ENCODE peak calls at places on chromosomes 16 and 17, in six cellular contexts. One of them, this sample, is unnamed.

GRCh38 chr17:77571562-77571981 is 386.9 kb upstream of the TNRC6C start:
- DNase-seq in kidney: no peak
- DNase-seq in endothelial cell: no peak
- DNase-seq in OCI-LY7: no peak
- DNase-seq in lower leg skin: no peak
- DNase-seq in gastrocnemius medialis: no peak
- DNase-seq in this sample: no peak

GRCh38 chr17:27949304-27949703 is 56.1 kb upstream of the LYRM9 start:
- DNase-seq in endothelial cell: no peak
- DNase-seq in lower leg skin: no peak
- DNase-seq in OCI-LY7: no peak
- DNase-seq in gastrocnemius medialis: no peak
- DNase-seq in kidney: no peak
- DNase-seq in this sample: no peak

GRCh38 chr17:30808785-30809286 is 15.7 kb downstream of the CRLF3 start:
- DNase-seq in lower leg skin: peak; percentile 34
- DNase-seq in gastrocnemius medialis: no peak
- DNase-seq in kidney: no peak
- DNase-seq in OCI-LY7: peak; percentile 95
- DNase-seq in endothelial cell: peak; percentile 16
- DNase-seq in this sample: peak; percentile 74

GRCh38 chr17:56598471-56598870 is 5.0 kb downstream of the NOG start:
- DNase-seq in OCI-LY7: no peak
- DNase-seq in lower leg skin: no peak
- DNase-seq in endothelial cell: no peak
- DNase-seq in gastrocnemius medialis: no peak
- DNase-seq in kidney: no peak
- DNase-seq in this sample: no peak

GRCh38 chr17:16527298-16527697 is 35.3 kb upstream of the LRRC75A start:
- DNase-seq in lower leg skin: peak; percentile 65
- DNase-seq in OCI-LY7: no peak
- DNase-seq in endothelial cell: no peak
- DNase-seq in kidney: no peak
- DNase-seq in gastrocnemius medialis: no peak
- DNase-seq in this sample: no peak

GRCh38 chr17:80772906-80773242 is 218.8 kb upstream of the CHMP6 start:
- DNase-seq in lower leg skin: no peak
- DNase-seq in OCI-LY7: no peak
- DNase-seq in kidney: no peak
- DNase-seq in endothelial cell: no peak
- DNase-seq in gastrocnemius medialis: no peak
- DNase-seq in this sample: no peak

GRCh38 chr17:34675605-34676004 is 96.2 kb downstream of the TMEM132E start:
- DNase-seq in gastrocnemius medialis: no peak
- DNase-seq in OCI-LY7: no peak
- DNase-seq in endothelial cell: no peak
- DNase-seq in lower leg skin: peak; percentile 67
- DNase-seq in kidney: no peak
- DNase-seq in this sample: no peak

GRCh38 chr17:83186751-83187421 is 107.5 kb downstream of the METRNL start:
- DNase-seq in lower leg skin: peak; percentile 62
- DNase-seq in gastrocnemius medialis: no peak
- DNase-seq in endothelial cell: no peak
- DNase-seq in kidney: no peak
- DNase-seq in OCI-LY7: no peak
- DNase-seq in this sample: no peak

GRCh38 chr17:4234406-4234805 is 29.4 kb downstream of the ANKFY1 start:
- DNase-seq in lower leg skin: no peak
- DNase-seq in kidney: no peak
- DNase-seq in OCI-LY7: no peak
- DNase-seq in gastrocnemius medialis: no peak
- DNase-seq in endothelial cell: no peak
- DNase-seq in this sample: no peak

GRCh38 chr17:82799591-82799990 is 40.2 kb downstream of the ZNF750 start:
- DNase-seq in gastrocnemius medialis: no peak
- DNase-seq in lower leg skin: no peak
- DNase-seq in endothelial cell: no peak
- DNase-seq in OCI-LY7: no peak
- DNase-seq in kidney: no peak
- DNase-seq in this sample: no peak

GRCh38 chr17:13735444-13735843 is 133.7 kb upstream of the HS3ST3A1 start:
- DNase-seq in endothelial cell: no peak
- DNase-seq in gastrocnemius medialis: no peak
- DNase-seq in kidney: no peak
- DNase-seq in lower leg skin: no peak
- DNase-seq in OCI-LY7: no peak
- DNase-seq in this sample: no peak

GRCh38 chr17:74812109-74812864 is 36.1 kb upstream of the NAT9 start:
- DNase-seq in lower leg skin: no peak
- DNase-seq in gastrocnemius medialis: no peak
- DNase-seq in OCI-LY7: no peak
- DNase-seq in kidney: no peak
- DNase-seq in endothelial cell: no peak
- DNase-seq in this sample: no peak

GRCh38 chr17:43949777-43950176 is 4.0 kb downstream of the PYY start:
- DNase-seq in gastrocnemius medialis: no peak
- DNase-seq in endothelial cell: no peak
- DNase-seq in OCI-LY7: no peak
- DNase-seq in kidney: peak; percentile 18
- DNase-seq in lower leg skin: no peak
- DNase-seq in this sample: no peak

DNA sequence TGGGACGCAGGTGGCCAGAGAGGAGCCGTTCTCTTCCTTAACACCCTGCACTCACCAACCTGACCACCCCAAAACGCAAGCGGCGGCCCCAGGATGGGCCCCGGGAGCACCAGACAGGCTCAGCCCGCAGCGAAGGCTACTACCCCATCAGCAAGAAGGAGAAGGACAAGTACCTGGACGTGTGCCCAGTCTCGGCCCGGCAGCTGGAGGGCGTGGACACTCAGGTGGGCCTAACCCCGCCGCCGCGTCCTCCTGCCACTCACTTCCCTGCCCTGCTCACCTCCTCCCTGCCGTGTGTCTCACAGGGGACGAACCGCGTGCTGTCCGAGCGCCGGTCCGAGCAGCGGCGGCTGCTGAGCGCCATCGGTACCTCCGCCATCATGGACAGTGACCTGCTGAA is 4.6 kb upstream of the HSD3B7 start:
- DNase-seq in kidney: no peak
- DNase-seq in OCI-LY7: no peak
- DNase-seq in lower leg skin: no peak
- DNase-seq in endothelial cell: no peak
- DNase-seq in gastrocnemius medialis: no peak
- DNase-seq in this sample: no peak
- TF ChIP-seq CTCF in kidney: no peak
- TF ChIP-seq CTCF in OCI-LY7: no peak
- TF ChIP-seq CTCF in lower leg skin: no peak
- TF ChIP-seq CTCF in endothelial cell: no peak
- TF ChIP-seq CTCF in gastrocnemius medialis: no peak
- TF ChIP-seq CTCF in this sample: no peak

GRCh38 chr16:1961651-1962067 is 2.3 kb downstream of the NDUFB10 start:
- DNase-seq in lower leg skin: no peak
- DNase-seq in OCI-LY7: peak; percentile 59
- DNase-seq in kidney: no peak
- DNase-seq in gastrocnemius medialis: no peak
- DNase-seq in endothelial cell: no peak
- DNase-seq in this sample: no peak

GRCh38 chr16:1966460-1966859 is at the start of gene RNF151:
- DNase-seq in OCI-LY7: no peak
- DNase-seq in lower leg skin: no peak
- DNase-seq in gastrocnemius medialis: no peak
- DNase-seq in endothelial cell: no peak
- DNase-seq in kidney: no peak
- DNase-seq in this sample: no peak

GRCh38 chr16:1964506-1965471 is at the start of gene RPS2:
- DNase-seq in endothelial cell: peak; percentile 98
- DNase-seq in lower leg skin: peak; percentile 100
- DNase-seq in gastrocnemius medialis: peak; percentile 99
- DNase-seq in OCI-LY7: peak; percentile 99
- DNase-seq in kidney: peak; percentile 100
- DNase-seq in this sample: peak; percentile 100

GRCh38 chr16:1965610-1966009 is 984 bp upstream of the RPS2 start:
- DNase-seq in OCI-LY7: peak; percentile 33
- DNase-seq in endothelial cell: no peak
- DNase-seq in gastrocnemius medialis: no peak
- DNase-seq in lower leg skin: no peak
- DNase-seq in kidney: no peak
- DNase-seq in this sample: no peak

DNA sequence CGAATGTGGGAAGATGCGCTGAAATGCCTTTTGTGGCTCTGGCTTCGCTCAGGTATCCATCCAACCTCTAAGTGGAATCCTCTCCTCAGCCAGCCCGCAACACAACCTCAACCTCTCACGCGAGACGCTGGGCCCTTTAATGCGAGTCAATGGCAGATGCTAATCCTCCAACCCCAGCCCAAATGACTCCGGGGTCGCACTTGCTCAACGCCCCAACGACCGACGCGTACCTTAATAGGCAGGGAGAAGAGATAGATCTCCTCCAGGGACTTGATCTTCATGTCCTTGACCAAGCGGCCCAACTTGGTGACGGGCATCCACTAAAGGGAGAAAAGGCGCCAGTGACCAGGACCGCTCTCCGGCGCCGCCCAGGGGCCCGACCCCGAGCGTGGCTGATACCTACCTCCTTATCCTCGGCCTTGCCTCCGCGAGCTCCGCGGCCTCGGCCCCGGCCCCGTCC is 550 bp downstream of the RPS2 start:
- DNase-seq in gastrocnemius medialis: no peak
- DNase-seq in lower leg skin: peak; percentile 89
- DNase-seq in OCI-LY7: peak; percentile 51
- DNase-seq in kidney: peak; percentile 85
- DNase-seq in endothelial cell: peak; percentile 53
- DNase-seq in this sample: no peak
- TF ChIP-seq CTCF in gastrocnemius medialis: no peak
- TF ChIP-seq CTCF in lower leg skin: no peak
- TF ChIP-seq CTCF in OCI-LY7: peak; percentile 46
- TF ChIP-seq CTCF in kidney: no peak
- TF ChIP-seq CTCF in endothelial cell: no peak
- TF ChIP-seq CTCF in this sample: peak; percentile 25

GRCh38 chr16:30747799-30748633 is at the start of gene PHKG2:
- DNase-seq in gastrocnemius medialis: peak; percentile 99
- DNase-seq in lower leg skin: peak; percentile 100
- DNase-seq in OCI-LY7: peak; percentile 99
- DNase-seq in endothelial cell: peak; percentile 98
- DNase-seq in kidney: peak; percentile 100
- DNase-seq in this sample: peak; percentile 99
- TF ChIP-seq CTCF in gastrocnemius medialis: no peak
- TF ChIP-seq CTCF in lower leg skin: no peak
- TF ChIP-seq CTCF in OCI-LY7: no peak
- TF ChIP-seq CTCF in endothelial cell: no peak
- TF ChIP-seq CTCF in kidney: no peak
- TF ChIP-seq CTCF in this sample: no peak

GRCh38 chr17:9363440-9364350 is 211.9 kb downstream of the STX8 start:
- DNase-seq in lower leg skin: no peak
- DNase-seq in OCI-LY7: no peak
- DNase-seq in kidney: no peak
- DNase-seq in gastrocnemius medialis: no peak
- DNase-seq in endothelial cell: no peak
- DNase-seq in this sample: no peak
- TF ChIP-seq CTCF in lower leg skin: no peak
- TF ChIP-seq CTCF in OCI-LY7: no peak
- TF ChIP-seq CTCF in kidney: no peak
- TF ChIP-seq CTCF in gastrocnemius medialis: no peak
- TF ChIP-seq CTCF in endothelial cell: no peak
- TF ChIP-seq CTCF in this sample: no peak

DNA sequence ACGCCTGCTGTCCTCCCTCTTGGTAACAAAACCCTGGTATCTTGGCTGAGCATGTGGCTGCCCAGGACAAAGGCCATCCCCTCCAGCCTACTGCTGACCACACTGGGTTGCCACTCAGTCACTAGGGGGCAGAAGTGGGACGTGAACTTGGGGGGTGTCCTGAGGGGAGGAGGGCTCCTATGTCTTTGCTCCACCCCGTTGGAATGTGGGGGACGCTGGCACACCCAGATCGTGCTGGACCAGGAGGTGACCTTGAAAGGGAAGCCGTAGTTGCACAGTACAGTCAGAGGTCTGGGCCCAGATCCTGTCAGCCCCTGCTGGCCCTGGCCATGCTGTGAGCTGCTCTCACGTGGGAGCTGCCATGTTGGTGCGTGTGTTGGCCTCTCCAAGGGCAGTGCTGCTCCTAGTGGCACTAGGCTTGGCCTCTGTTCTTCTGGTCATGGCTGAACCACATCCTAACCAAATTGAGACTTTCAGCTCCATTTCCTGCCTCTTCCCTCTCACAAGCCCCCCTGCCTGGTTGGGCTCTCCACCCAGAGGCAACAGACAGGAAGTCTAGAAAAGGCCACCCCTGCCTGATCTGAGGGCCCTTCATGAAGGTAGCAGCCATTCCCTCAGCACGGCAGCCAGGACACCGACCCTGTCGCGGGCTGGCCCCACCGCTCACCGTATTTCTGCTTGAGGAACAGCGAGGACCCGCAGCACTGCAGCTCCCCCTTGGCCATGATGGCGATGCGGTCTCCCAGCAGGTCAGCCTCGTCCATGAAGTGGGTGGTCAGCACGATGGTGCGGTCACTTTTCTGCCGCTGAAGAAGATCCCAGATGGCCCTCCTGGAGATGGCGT is 29.0 kb upstream of the RNPS1 start:
- DNase-seq in kidney: peak; percentile 66
- DNase-seq in endothelial cell: no peak
- DNase-seq in OCI-LY7: peak; percentile 16
- DNase-seq in lower leg skin: no peak
- DNase-seq in gastrocnemius medialis: no peak
- DNase-seq in this sample: peak; percentile 74
- TF ChIP-seq CTCF in kidney: peak; percentile 51
- TF ChIP-seq CTCF in endothelial cell: no peak
- TF ChIP-seq CTCF in OCI-LY7: peak; percentile 68
- TF ChIP-seq CTCF in lower leg skin: no peak
- TF ChIP-seq CTCF in gastrocnemius medialis: peak; percentile 24
- TF ChIP-seq CTCF in this sample: peak; percentile 37

GRCh38 chr16:25109643-25110042 is 1.9 kb upstream of the LCMT1 start:
- DNase-seq in kidney: no peak
- DNase-seq in lower leg skin: no peak
- DNase-seq in endothelial cell: no peak
- DNase-seq in gastrocnemius medialis: peak; percentile 40
- DNase-seq in OCI-LY7: no peak
- DNase-seq in this sample: no peak

GRCh38 chr16:25106567-25107465 is 4.7 kb upstream of the LCMT1 start:
- DNase-seq in endothelial cell: peak; percentile 93
- DNase-seq in kidney: peak; percentile 98
- DNase-seq in gastrocnemius medialis: peak; percentile 93
- DNase-seq in OCI-LY7: no peak
- DNase-seq in lower leg skin: peak; percentile 99
- DNase-seq in this sample: peak; percentile 95

GRCh38 chr16:25107466-25107792 is 4.1 kb upstream of the LCMT1 start:
- DNase-seq in kidney: no peak
- DNase-seq in endothelial cell: no peak
- DNase-seq in gastrocnemius medialis: no peak
- DNase-seq in OCI-LY7: no peak
- DNase-seq in lower leg skin: no peak
- DNase-seq in this sample: no peak

GRCh38 chr16:25110392-25110947 is 1.1 kb upstream of the LCMT1 start:
- DNase-seq in endothelial cell: no peak
- DNase-seq in lower leg skin: no peak
- DNase-seq in kidney: no peak
- DNase-seq in gastrocnemius medialis: no peak
- DNase-seq in OCI-LY7: peak; percentile 78
- DNase-seq in this sample: no peak

GRCh38 chr16:25108054-25108453 is 3.5 kb upstream of the LCMT1 start:
- DNase-seq in gastrocnemius medialis: no peak
- DNase-seq in endothelial cell: no peak
- DNase-seq in kidney: no peak
- DNase-seq in lower leg skin: no peak
- DNase-seq in OCI-LY7: peak; percentile 73
- DNase-seq in this sample: peak; percentile 41
- TF ChIP-seq CTCF in gastrocnemius medialis: no peak
- TF ChIP-seq CTCF in endothelial cell: no peak
- TF ChIP-seq CTCF in kidney: no peak
- TF ChIP-seq CTCF in lower leg skin: no peak
- TF ChIP-seq CTCF in OCI-LY7: peak; percentile 72
- TF ChIP-seq CTCF in this sample: peak; percentile 25

GRCh38 chr16:25372716-25373115 is 115.1 kb upstream of the ZKSCAN2 start:
- DNase-seq in gastrocnemius medialis: no peak
- DNase-seq in endothelial cell: no peak
- DNase-seq in lower leg skin: no peak
- DNase-seq in OCI-LY7: no peak
- DNase-seq in kidney: no peak
- DNase-seq in this sample: no peak
- TF ChIP-seq CTCF in gastrocnemius medialis: no peak
- TF ChIP-seq CTCF in endothelial cell: no peak
- TF ChIP-seq CTCF in lower leg skin: no peak
- TF ChIP-seq CTCF in OCI-LY7: peak; percentile 33
- TF ChIP-seq CTCF in kidney: no peak
- TF ChIP-seq CTCF in this sample: no peak

This sample was measured in GM13976.